ENCODE peak calls at places on chromosomes 16 and 17, in six cellular contexts. One of them, this sample, is unnamed.

GRCh38 chr17:6061290-6061689 is 8.9 kb upstream of the WSCD1 start:
- DNase-seq in EL: peak
- DNase-seq in hepatic stellate cell: peak
- DNase-seq in CD8-positive, alpha-beta T cell: no peak
- DNase-seq in amygdala: no peak
- DNase-seq in stimulated activated naive CD8-positive, alpha-beta T cell treated with anti-CD3 and anti-CD28 coated beads, Interleukin-15, Interleukin-2, amounts not matched to agents 100 U/mL and 50 U/mL, for 24 hours: no peak
- DNase-seq in this sample: peak

GRCh38 chr17:54992797-54993639 is 24.5 kb downstream of the STXBP4 start:
- DNase-seq in amygdala: no peak
- DNase-seq in EL: peak
- DNase-seq in CD8-positive, alpha-beta T cell: no peak
- DNase-seq in stimulated activated naive CD8-positive, alpha-beta T cell treated with anti-CD3 and anti-CD28 coated beads, Interleukin-15, Interleukin-2, amounts not matched to agents 100 U/mL and 50 U/mL, for 24 hours: no peak
- DNase-seq in hepatic stellate cell: peak
- DNase-seq in this sample: peak

GRCh38 chr17:75514299-75515228 is 773 bp downstream of the CASKIN2 start:
- DNase-seq in hepatic stellate cell: peak
- DNase-seq in stimulated activated naive CD8-positive, alpha-beta T cell treated with anti-CD3 and anti-CD28 coated beads, Interleukin-15, Interleukin-2, amounts not matched to agents 100 U/mL and 50 U/mL, for 24 hours: no peak
- DNase-seq in CD8-positive, alpha-beta T cell: no peak
- DNase-seq in amygdala: no peak
- DNase-seq in EL: peak
- DNase-seq in this sample: peak

GRCh38 chr16:2095918-2096582 is 39.6 kb downstream of the PKD1 start:
- DNase-seq in EL: no peak
- DNase-seq in amygdala: no peak
- DNase-seq in stimulated activated naive CD8-positive, alpha-beta T cell treated with anti-CD3 and anti-CD28 coated beads, Interleukin-15, Interleukin-2, amounts not matched to agents 100 U/mL and 50 U/mL, for 24 hours: no peak
- DNase-seq in CD8-positive, alpha-beta T cell: no peak
- DNase-seq in hepatic stellate cell: no peak
- DNase-seq in this sample: no peak

GRCh38 chr16:85878875-85879274 is 20.1 kb upstream of the IRF8 start:
- DNase-seq in EL: peak
- DNase-seq in amygdala: no peak
- DNase-seq in stimulated activated naive CD8-positive, alpha-beta T cell treated with anti-CD3 and anti-CD28 coated beads, Interleukin-15, Interleukin-2, amounts not matched to agents 100 U/mL and 50 U/mL, for 24 hours: no peak
- DNase-seq in CD8-positive, alpha-beta T cell: no peak
- DNase-seq in hepatic stellate cell: peak
- DNase-seq in this sample: peak

GRCh38 chr16:11052080-11052808 is 107.9 kb downstream of the CLEC16A start:
- DNase-seq in amygdala: no peak
- DNase-seq in CD8-positive, alpha-beta T cell: peak
- DNase-seq in hepatic stellate cell: no peak
- DNase-seq in stimulated activated naive CD8-positive, alpha-beta T cell treated with anti-CD3 and anti-CD28 coated beads, Interleukin-15, Interleukin-2, amounts not matched to agents 100 U/mL and 50 U/mL, for 24 hours: peak
- DNase-seq in EL: no peak
- DNase-seq in this sample: no peak

GRCh38 chr16:12225816-12226480 is 249.4 kb downstream of the SNX29 start:
- DNase-seq in stimulated activated naive CD8-positive, alpha-beta T cell treated with anti-CD3 and anti-CD28 coated beads, Interleukin-15, Interleukin-2, amounts not matched to agents 100 U/mL and 50 U/mL, for 24 hours: no peak
- DNase-seq in EL: no peak
- DNase-seq in hepatic stellate cell: no peak
- DNase-seq in CD8-positive, alpha-beta T cell: no peak
- DNase-seq in amygdala: no peak
- DNase-seq in this sample: no peak

GRCh38 chr16:3023415-3023668 is 400 bp downstream of the HCFC1R1 start:
- DNase-seq in EL: peak
- DNase-seq in stimulated activated naive CD8-positive, alpha-beta T cell treated with anti-CD3 and anti-CD28 coated beads, Interleukin-15, Interleukin-2, amounts not matched to agents 100 U/mL and 50 U/mL, for 24 hours: peak
- DNase-seq in CD8-positive, alpha-beta T cell: no peak
- DNase-seq in hepatic stellate cell: peak
- DNase-seq in amygdala: no peak
- DNase-seq in this sample: peak

GRCh38 chr17:7019839-7020519 is 2.9 kb upstream of the BCL6B start:
- DNase-seq in amygdala: no peak
- DNase-seq in stimulated activated naive CD8-positive, alpha-beta T cell treated with anti-CD3 and anti-CD28 coated beads, Interleukin-15, Interleukin-2, amounts not matched to agents 100 U/mL and 50 U/mL, for 24 hours: no peak
- DNase-seq in EL: peak
- DNase-seq in CD8-positive, alpha-beta T cell: no peak
- DNase-seq in hepatic stellate cell: peak
- DNase-seq in this sample: peak

GRCh38 chr17:34257299-34257985 is 2.4 kb downstream of the CCL2 start:
- DNase-seq in CD8-positive, alpha-beta T cell: no peak
- DNase-seq in amygdala: no peak
- DNase-seq in stimulated activated naive CD8-positive, alpha-beta T cell treated with anti-CD3 and anti-CD28 coated beads, Interleukin-15, Interleukin-2, amounts not matched to agents 100 U/mL and 50 U/mL, for 24 hours: no peak
- DNase-seq in hepatic stellate cell: no peak
- DNase-seq in EL: peak
- DNase-seq in this sample: no peak

GRCh38 chr16:77289331-77289809 is 90.2 kb downstream of the SYCE1L start:
- DNase-seq in CD8-positive, alpha-beta T cell: no peak
- DNase-seq in EL: peak
- DNase-seq in stimulated activated naive CD8-positive, alpha-beta T cell treated with anti-CD3 and anti-CD28 coated beads, Interleukin-15, Interleukin-2, amounts not matched to agents 100 U/mL and 50 U/mL, for 24 hours: no peak
- DNase-seq in hepatic stellate cell: no peak
- DNase-seq in amygdala: no peak
- DNase-seq in this sample: peak

GRCh38 chr17:78990349-78991016 is 10.8 kb upstream of the LGALS3BP start:
- DNase-seq in CD8-positive, alpha-beta T cell: no peak
- DNase-seq in EL: no peak
- DNase-seq in amygdala: no peak
- DNase-seq in hepatic stellate cell: no peak
- DNase-seq in stimulated activated naive CD8-positive, alpha-beta T cell treated with anti-CD3 and anti-CD28 coated beads, Interleukin-15, Interleukin-2, amounts not matched to agents 100 U/mL and 50 U/mL, for 24 hours: no peak
- DNase-seq in this sample: no peak

GRCh38 chr17:65749479-65749878 is 188.0 kb upstream of the AXIN2 start:
- DNase-seq in hepatic stellate cell: no peak
- DNase-seq in CD8-positive, alpha-beta T cell: no peak
- DNase-seq in stimulated activated naive CD8-positive, alpha-beta T cell treated with anti-CD3 and anti-CD28 coated beads, Interleukin-15, Interleukin-2, amounts not matched to agents 100 U/mL and 50 U/mL, for 24 hours: no peak
- DNase-seq in EL: peak
- DNase-seq in amygdala: no peak
- DNase-seq in this sample: peak

GRCh38 chr16:66682271-66682670 is 14.3 kb downstream of the CMTM4 start:
- DNase-seq in amygdala: no peak
- DNase-seq in EL: no peak
- DNase-seq in stimulated activated naive CD8-positive, alpha-beta T cell treated with anti-CD3 and anti-CD28 coated beads, Interleukin-15, Interleukin-2, amounts not matched to agents 100 U/mL and 50 U/mL, for 24 hours: no peak
- DNase-seq in CD8-positive, alpha-beta T cell: no peak
- DNase-seq in hepatic stellate cell: no peak
- DNase-seq in this sample: no peak

GRCh38 chr17:38735161-38735997 is 5.2 kb downstream of the CISD3 start:
- DNase-seq in amygdala: no peak
- DNase-seq in EL: no peak
- DNase-seq in hepatic stellate cell: peak
- DNase-seq in CD8-positive, alpha-beta T cell: peak
- DNase-seq in stimulated activated naive CD8-positive, alpha-beta T cell treated with anti-CD3 and anti-CD28 coated beads, Interleukin-15, Interleukin-2, amounts not matched to agents 100 U/mL and 50 U/mL, for 24 hours: peak
- DNase-seq in this sample: peak

GRCh38 chr17:19376799-19377198 is 1.5 kb upstream of the MAPK7 start:
- DNase-seq in EL: no peak
- DNase-seq in amygdala: no peak
- DNase-seq in hepatic stellate cell: no peak
- DNase-seq in CD8-positive, alpha-beta T cell: no peak
- DNase-seq in stimulated activated naive CD8-positive, alpha-beta T cell treated with anti-CD3 and anti-CD28 coated beads, Interleukin-15, Interleukin-2, amounts not matched to agents 100 U/mL and 50 U/mL, for 24 hours: no peak
- DNase-seq in this sample: peak

GRCh38 chr16:28984619-28985135 is at the start of gene LAT:
- DNase-seq in hepatic stellate cell: no peak
- DNase-seq in stimulated activated naive CD8-positive, alpha-beta T cell treated with anti-CD3 and anti-CD28 coated beads, Interleukin-15, Interleukin-2, amounts not matched to agents 100 U/mL and 50 U/mL, for 24 hours: peak
- DNase-seq in CD8-positive, alpha-beta T cell: peak
- DNase-seq in amygdala: no peak
- DNase-seq in EL: no peak
- DNase-seq in this sample: no peak

GRCh38 chr16:63289834-63290460 is 1253.7 kb upstream of the CDH8 start:
- DNase-seq in EL: no peak
- DNase-seq in stimulated activated naive CD8-positive, alpha-beta T cell treated with anti-CD3 and anti-CD28 coated beads, Interleukin-15, Interleukin-2, amounts not matched to agents 100 U/mL and 50 U/mL, for 24 hours: peak
- DNase-seq in hepatic stellate cell: peak
- DNase-seq in CD8-positive, alpha-beta T cell: no peak
- DNase-seq in amygdala: no peak
- DNase-seq in this sample: peak

GRCh38 chr17:75720656-75721462 is at the start of gene ITGB4:
- DNase-seq in hepatic stellate cell: no peak
- DNase-seq in CD8-positive, alpha-beta T cell: peak
- DNase-seq in EL: peak
- DNase-seq in amygdala: no peak
- DNase-seq in stimulated activated naive CD8-positive, alpha-beta T cell treated with anti-CD3 and anti-CD28 coated beads, Interleukin-15, Interleukin-2, amounts not matched to agents 100 U/mL and 50 U/mL, for 24 hours: peak
- DNase-seq in this sample: peak

GRCh38 chr17:82324566-82325285 is 7.3 kb upstream of the CD7 start:
- DNase-seq in stimulated activated naive CD8-positive, alpha-beta T cell treated with anti-CD3 and anti-CD28 coated beads, Interleukin-15, Interleukin-2, amounts not matched to agents 100 U/mL and 50 U/mL, for 24 hours: no peak
- DNase-seq in amygdala: no peak
- DNase-seq in EL: no peak
- DNase-seq in CD8-positive, alpha-beta T cell: no peak
- DNase-seq in hepatic stellate cell: no peak
- DNase-seq in this sample: no peak

GRCh38 chr16:29710227-29711219 is 31.5 kb downstream of the QPRT start:
- DNase-seq in EL: peak
- DNase-seq in amygdala: no peak
- DNase-seq in stimulated activated naive CD8-positive, alpha-beta T cell treated with anti-CD3 and anti-CD28 coated beads, Interleukin-15, Interleukin-2, amounts not matched to agents 100 U/mL and 50 U/mL, for 24 hours: no peak
- DNase-seq in hepatic stellate cell: peak
- DNase-seq in CD8-positive, alpha-beta T cell: no peak
- DNase-seq in this sample: peak

GRCh38 chr17:39186481-39187002 is 10.9 kb downstream of the CACNB1 start:
- DNase-seq in stimulated activated naive CD8-positive, alpha-beta T cell treated with anti-CD3 and anti-CD28 coated beads, Interleukin-15, Interleukin-2, amounts not matched to agents 100 U/mL and 50 U/mL, for 24 hours: no peak
- DNase-seq in amygdala: no peak
- DNase-seq in hepatic stellate cell: no peak
- DNase-seq in CD8-positive, alpha-beta T cell: no peak
- DNase-seq in EL: no peak
- DNase-seq in this sample: no peak

GRCh38 chr17:78557598-78558039 is 19.6 kb downstream of the DNAH17 start:
- DNase-seq in amygdala: no peak
- DNase-seq in hepatic stellate cell: peak
- DNase-seq in CD8-positive, alpha-beta T cell: no peak
- DNase-seq in EL: peak
- DNase-seq in stimulated activated naive CD8-positive, alpha-beta T cell treated with anti-CD3 and anti-CD28 coated beads, Interleukin-15, Interleukin-2, amounts not matched to agents 100 U/mL and 50 U/mL, for 24 hours: no peak
- DNase-seq in this sample: peak

GRCh38 chr17:68238488-68238887 is 9.4 kb upstream of the AMZ2 start:
- DNase-seq in hepatic stellate cell: no peak
- DNase-seq in amygdala: no peak
- DNase-seq in EL: no peak
- DNase-seq in stimulated activated naive CD8-positive, alpha-beta T cell treated with anti-CD3 and anti-CD28 coated beads, Interleukin-15, Interleukin-2, amounts not matched to agents 100 U/mL and 50 U/mL, for 24 hours: no peak
- DNase-seq in CD8-positive, alpha-beta T cell: no peak
- DNase-seq in this sample: no peak

GRCh38 chr16:89442990-89443726 is 47.2 kb downstream of the ANKRD11 start:
- DNase-seq in EL: peak
- DNase-seq in stimulated activated naive CD8-positive, alpha-beta T cell treated with anti-CD3 and anti-CD28 coated beads, Interleukin-15, Interleukin-2, amounts not matched to agents 100 U/mL and 50 U/mL, for 24 hours: no peak
- DNase-seq in hepatic stellate cell: peak
- DNase-seq in CD8-positive, alpha-beta T cell: no peak
- DNase-seq in amygdala: no peak
- DNase-seq in this sample: peak

GRCh38 chr17:4032245-4032644 is 68.0 kb upstream of the ATP2A3 start:
- DNase-seq in EL: no peak
- DNase-seq in CD8-positive, alpha-beta T cell: no peak
- DNase-seq in stimulated activated naive CD8-positive, alpha-beta T cell treated with anti-CD3 and anti-CD28 coated beads, Interleukin-15, Interleukin-2, amounts not matched to agents 100 U/mL and 50 U/mL, for 24 hours: no peak
- DNase-seq in amygdala: no peak
- DNase-seq in hepatic stellate cell: no peak
- DNase-seq in this sample: no peak

GRCh38 chr16:82924075-82924854 is 297.5 kb downstream of the CDH13 start:
- DNase-seq in stimulated activated naive CD8-positive, alpha-beta T cell treated with anti-CD3 and anti-CD28 coated beads, Interleukin-15, Interleukin-2, amounts not matched to agents 100 U/mL and 50 U/mL, for 24 hours: no peak
- DNase-seq in amygdala: no peak
- DNase-seq in CD8-positive, alpha-beta T cell: no peak
- DNase-seq in hepatic stellate cell: no peak
- DNase-seq in EL: no peak
- DNase-seq in this sample: no peak